ENCODE peak calls at places on chromosomes 7 and 10, in five cellular contexts. One of them, this sample, is unnamed.

GRCh38 chr7:118169146-118169545 is 14.8 kb upstream of the LSM8 start:
- DNase-seq in H1: no peak
- DNase-seq in HCT116: no peak
- DNase-seq in K562: peak
- DNase-seq in HepG2: no peak
- DNase-seq in this sample: no peak

GRCh38 chr7:55066938-55067337 is 48.1 kb downstream of the EGFR start:
- DNase-seq in HCT116: no peak
- DNase-seq in H1: no peak
- DNase-seq in HepG2: no peak
- DNase-seq in K562: no peak
- DNase-seq in this sample: no peak

GRCh38 chr7:120874722-120875121 is 16.8 kb upstream of the TSPAN12 start:
- DNase-seq in K562: no peak
- DNase-seq in HepG2: no peak
- DNase-seq in H1: no peak
- DNase-seq in HCT116: no peak
- DNase-seq in this sample: no peak

GRCh38 chr10:72335394-72336258 is 19.1 kb downstream of the DNAJB12 start:
- DNase-seq in K562: no peak
- DNase-seq in HepG2: no peak
- DNase-seq in H1: no peak
- DNase-seq in HCT116: no peak
- DNase-seq in this sample: no peak

GRCh38 chr10:110005716-110006115 is 2.1 kb upstream of the ADD3 start:
- DNase-seq in HCT116: no peak
- DNase-seq in HepG2: peak
- DNase-seq in K562: no peak
- DNase-seq in H1: no peak
- DNase-seq in this sample: no peak

GRCh38 chr10:73887038-73888015 is 13.0 kb upstream of the CAMK2G start:
- DNase-seq in HepG2: no peak
- DNase-seq in H1: no peak
- DNase-seq in K562: no peak
- DNase-seq in HCT116: peak
- DNase-seq in this sample: no peak

GRCh38 chr7:67593807-67594206 is 597.2 kb downstream of the TYW1 start:
- DNase-seq in HCT116: no peak
- DNase-seq in H1: no peak
- DNase-seq in HepG2: no peak
- DNase-seq in K562: no peak
- DNase-seq in this sample: peak

GRCh38 chr7:105674200-105675030 is 93.1 kb upstream of the EFCAB10 start:
- DNase-seq in HCT116: no peak
- DNase-seq in K562: no peak
- DNase-seq in HepG2: no peak
- DNase-seq in H1: no peak
- DNase-seq in this sample: no peak

GRCh38 chr10:1381339-1381738 is 325.2 kb downstream of the WDR37 start:
- DNase-seq in H1: peak
- DNase-seq in HepG2: no peak
- DNase-seq in K562: no peak
- DNase-seq in HCT116: no peak
- DNase-seq in this sample: no peak

GRCh38 chr7:158271646-158272045 is 316.0 kb downstream of the PTPRN2 start:
- DNase-seq in K562: no peak
- DNase-seq in HepG2: no peak
- DNase-seq in H1: no peak
- DNase-seq in HCT116: no peak
- DNase-seq in this sample: no peak

GRCh38 chr7:130982160-130982638 is 248.2 kb upstream of the KLF14 start:
- DNase-seq in K562: peak
- DNase-seq in HCT116: no peak
- DNase-seq in HepG2: peak
- DNase-seq in H1: no peak
- DNase-seq in this sample: peak

GRCh38 chr7:105691692-105692564 is 110.6 kb upstream of the EFCAB10 start:
- DNase-seq in HCT116: no peak
- DNase-seq in K562: no peak
- DNase-seq in H1: no peak
- DNase-seq in HepG2: no peak
- DNase-seq in this sample: peak

GRCh38 chr10:26486985-26487850 is 49.1 kb downstream of the APBB1IP start:
- DNase-seq in HepG2: peak
- DNase-seq in H1: no peak
- DNase-seq in K562: no peak
- DNase-seq in HCT116: peak
- DNase-seq in this sample: no peak

GRCh38 chr10:27683226-27683625 is 62.4 kb downstream of the MKX start:
- DNase-seq in K562: no peak
- DNase-seq in HepG2: no peak
- DNase-seq in HCT116: no peak
- DNase-seq in H1: no peak
- DNase-seq in this sample: no peak

GRCh38 chr7:81210092-81211064 is 291.5 kb upstream of the SEMA3C start:
- DNase-seq in HCT116: no peak
- DNase-seq in K562: no peak
- DNase-seq in HepG2: no peak
- DNase-seq in H1: no peak
- DNase-seq in this sample: no peak

GRCh38 chr10:132616170-132616994 is 78.8 kb downstream of the INPP5A start:
- DNase-seq in K562: no peak
- DNase-seq in HepG2: no peak
- DNase-seq in HCT116: no peak
- DNase-seq in H1: no peak
- DNase-seq in this sample: no peak

DNA sequence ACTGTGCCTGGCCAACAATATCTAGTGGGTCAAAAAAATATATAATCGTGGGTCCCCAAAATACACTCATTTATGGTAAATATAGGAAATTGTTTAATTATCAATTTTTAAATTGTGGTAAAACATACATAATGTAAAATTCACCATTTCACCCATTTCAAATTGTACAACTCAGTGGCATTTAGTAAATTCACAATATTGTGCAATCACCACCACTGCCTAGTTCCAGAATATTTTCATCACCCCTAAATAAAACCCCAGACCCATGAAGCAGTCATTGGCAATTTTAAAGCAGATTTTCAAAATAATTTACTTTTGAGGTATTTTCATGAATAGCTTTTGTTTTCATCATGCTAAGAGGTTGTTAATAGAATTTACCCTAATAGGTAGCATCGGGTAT is 10.2 kb downstream of the BLNK start:
- DNase-seq in HepG2: no peak
- DNase-seq in H1: no peak
- DNase-seq in K562: no peak
- DNase-seq in HCT116: no peak
- DNase-seq in this sample: no peak
- TF ChIP-seq JUND in HepG2: no peak
- TF ChIP-seq JUND in H1: no peak
- TF ChIP-seq JUND in K562: no peak
- TF ChIP-seq JUND in HCT116: no peak
- TF ChIP-seq JUND in this sample: no peak

GRCh38 chr10:46306550-46307184 is 19.9 kb downstream of the ANTXRL start:
- DNase-seq in HepG2: no peak
- DNase-seq in H1: no peak
- DNase-seq in K562: no peak
- DNase-seq in HCT116: no peak
- DNase-seq in this sample: no peak
- TF ChIP-seq JUND in HepG2: no peak
- TF ChIP-seq JUND in H1: no peak
- TF ChIP-seq JUND in K562: no peak
- TF ChIP-seq JUND in HCT116: no peak
- TF ChIP-seq JUND in this sample: no peak

DNA sequence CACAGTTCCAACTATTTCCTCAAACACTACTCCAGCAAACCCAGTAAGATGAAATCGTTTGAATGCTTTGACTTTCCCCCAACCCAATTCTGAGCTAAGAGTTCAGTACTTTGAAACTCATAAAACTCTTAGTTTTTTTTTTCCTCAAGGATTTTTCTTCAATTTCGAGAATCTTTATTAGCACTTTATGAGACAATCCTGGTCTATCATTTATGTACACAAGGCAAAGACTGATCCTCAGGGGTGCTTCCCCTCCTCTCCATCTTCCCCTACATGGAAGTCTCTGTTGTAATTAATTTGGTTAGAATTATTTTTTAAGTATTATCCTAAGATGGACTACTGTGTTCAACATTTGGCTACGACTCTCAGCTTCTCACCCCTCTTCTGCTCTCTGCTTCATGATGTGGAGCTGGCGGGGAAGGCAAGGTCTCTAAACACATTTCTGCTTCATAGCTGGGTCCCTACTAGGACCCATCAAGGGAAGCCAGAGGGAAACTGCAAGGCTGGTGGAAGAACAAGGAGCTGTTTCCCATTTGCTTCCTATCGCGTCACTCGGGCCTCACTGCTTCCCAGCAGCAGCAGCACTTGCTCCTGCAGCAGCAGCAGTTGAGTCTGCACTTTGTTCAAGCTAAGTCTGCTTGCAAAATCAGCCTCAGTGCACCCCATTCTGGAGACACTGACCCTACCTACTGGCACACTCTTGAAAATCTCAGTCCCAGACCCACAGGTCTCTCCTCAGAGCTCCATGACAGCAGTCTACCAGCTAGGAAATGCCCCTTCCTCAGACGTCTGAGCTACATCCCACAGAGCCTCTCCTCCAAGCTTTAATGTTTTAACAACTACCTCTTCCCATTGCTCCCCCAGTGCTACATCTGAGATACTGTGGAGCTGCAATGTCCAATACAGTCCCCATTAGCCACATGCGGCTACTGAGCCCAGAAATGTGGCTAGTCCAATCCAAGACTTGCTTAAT is 90.0 kb downstream of the CHCHD3 start:
- DNase-seq in K562: no peak
- DNase-seq in H1: no peak
- DNase-seq in HepG2: no peak
- DNase-seq in HCT116: no peak
- DNase-seq in this sample: no peak
- TF ChIP-seq JUND in K562: no peak
- TF ChIP-seq JUND in H1: no peak
- TF ChIP-seq JUND in HepG2: no peak
- TF ChIP-seq JUND in HCT116: no peak
- TF ChIP-seq JUND in this sample: no peak

GRCh38 chr7:91517408-91517807 is 253.2 kb downstream of the FZD1 start:
- DNase-seq in HCT116: no peak
- DNase-seq in K562: no peak
- DNase-seq in H1: no peak
- DNase-seq in HepG2: no peak
- DNase-seq in this sample: no peak
- TF ChIP-seq JUND in HCT116: no peak
- TF ChIP-seq JUND in K562: no peak
- TF ChIP-seq JUND in H1: no peak
- TF ChIP-seq JUND in HepG2: no peak
- TF ChIP-seq JUND in this sample: no peak

GRCh38 chr10:125048101-125048864 is 106.4 kb downstream of the ZRANB1 start:
- DNase-seq in K562: peak
- DNase-seq in HCT116: peak
- DNase-seq in HepG2: peak
- DNase-seq in H1: peak
- DNase-seq in this sample: peak
- TF ChIP-seq JUND in K562: no peak
- TF ChIP-seq JUND in HCT116: no peak
- TF ChIP-seq JUND in HepG2: no peak
- TF ChIP-seq JUND in H1: peak
- TF ChIP-seq JUND in this sample: no peak

DNA sequence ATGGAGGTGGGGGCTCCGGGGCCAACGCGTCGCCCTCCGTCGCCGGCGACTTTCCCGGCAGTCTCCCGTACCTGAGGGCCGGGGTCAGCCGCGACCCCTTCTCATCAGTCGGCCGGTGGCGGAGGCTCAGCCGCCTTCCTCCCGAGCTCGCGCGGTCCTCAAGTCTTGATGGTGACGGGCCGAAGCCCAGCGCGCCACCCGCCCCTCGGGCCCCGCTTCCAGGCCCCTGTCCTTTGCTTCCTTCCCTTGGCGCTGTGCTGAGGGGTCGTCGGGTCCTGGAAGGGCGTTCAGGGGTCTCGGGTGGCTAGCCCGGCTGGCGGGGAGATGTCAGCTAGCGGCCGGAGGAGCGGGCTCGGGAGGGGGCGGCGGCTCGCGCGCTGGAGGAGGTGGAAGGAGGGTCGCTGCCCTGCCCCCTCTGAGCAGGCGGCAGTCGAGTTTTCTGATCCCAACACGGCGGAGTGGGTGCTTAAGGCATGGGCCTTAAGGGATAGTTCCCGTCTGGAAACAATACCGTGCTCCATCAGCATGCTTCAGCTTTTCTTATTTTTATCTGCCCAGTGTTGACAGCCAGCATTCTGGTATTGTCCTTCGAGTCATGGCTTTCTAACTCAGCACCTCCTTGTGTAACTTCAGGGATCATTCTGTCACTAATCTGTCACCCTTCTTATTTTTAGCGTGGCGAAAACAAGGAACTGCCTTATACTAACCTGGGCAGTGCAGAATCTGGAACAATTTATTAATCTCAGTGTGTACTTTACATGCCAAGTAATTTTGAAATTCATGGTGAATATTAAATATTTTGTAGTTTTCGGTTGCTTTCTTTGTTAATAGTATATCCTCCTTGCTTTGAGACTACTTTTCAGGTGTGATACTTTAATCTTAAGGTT is 748 bp downstream of the PHTF2 start:
- DNase-seq in HepG2: no peak
- DNase-seq in HCT116: peak
- DNase-seq in H1: peak
- DNase-seq in K562: peak
- DNase-seq in this sample: peak
- TF ChIP-seq JUND in HepG2: no peak
- TF ChIP-seq JUND in HCT116: no peak
- TF ChIP-seq JUND in H1: no peak
- TF ChIP-seq JUND in K562: no peak
- TF ChIP-seq JUND in this sample: no peak

GRCh38 chr7:151655555-151655954 is 135.9 kb upstream of the RHEB start:
- DNase-seq in K562: no peak
- DNase-seq in H1: no peak
- DNase-seq in HCT116: no peak
- DNase-seq in HepG2: no peak
- DNase-seq in this sample: no peak

GRCh38 chr7:151659219-151659618 is 139.5 kb upstream of the RHEB start:
- DNase-seq in HepG2: no peak
- DNase-seq in K562: no peak
- DNase-seq in HCT116: no peak
- DNase-seq in H1: no peak
- DNase-seq in this sample: no peak

GRCh38 chr7:151658778-151659177 is 139.1 kb upstream of the RHEB start:
- DNase-seq in HCT116: no peak
- DNase-seq in K562: no peak
- DNase-seq in HepG2: no peak
- DNase-seq in H1: no peak
- DNase-seq in this sample: no peak

GRCh38 chr7:151660141-151660540 is 140.4 kb upstream of the RHEB start:
- DNase-seq in H1: no peak
- DNase-seq in K562: no peak
- DNase-seq in HepG2: no peak
- DNase-seq in HCT116: no peak
- DNase-seq in this sample: no peak

GRCh38 chr7:151657173-151657572 is 137.5 kb upstream of the RHEB start:
- DNase-seq in H1: no peak
- DNase-seq in HepG2: no peak
- DNase-seq in K562: no peak
- DNase-seq in HCT116: no peak
- DNase-seq in this sample: no peak
- TF ChIP-seq JUND in H1: no peak
- TF ChIP-seq JUND in HepG2: no peak
- TF ChIP-seq JUND in K562: no peak
- TF ChIP-seq JUND in HCT116: no peak
- TF ChIP-seq JUND in this sample: no peak